ENCODE peak calls at places on chromosome 20, in nine cellular contexts. One of them, this sample, is unnamed.

GRCh38 chr20:51460569-51461265 is 81.8 kb downstream of the NFATC2 start:
- DNase-seq in hepatocyte: no peak
- DNase-seq in prostate gland: no peak
- DNase-seq in RWPE1: no peak
- DNase-seq in HCT116: no peak
- DNase-seq in astrocyte: no peak
- DNase-seq in psoas muscle: no peak
- DNase-seq in uterus: no peak
- DNase-seq in AG04450: no peak
- DNase-seq in this sample: peak

GRCh38 chr20:25043499-25044260 is 14.3 kb downstream of the ACSS1 start:
- DNase-seq in hepatocyte: no peak
- DNase-seq in prostate gland: no peak
- DNase-seq in RWPE1: no peak
- DNase-seq in HCT116: no peak
- DNase-seq in astrocyte: no peak
- DNase-seq in psoas muscle: peak
- DNase-seq in uterus: no peak
- DNase-seq in AG04450: no peak
- DNase-seq in this sample: peak

GRCh38 chr20:37556538-37556937 is 28.9 kb upstream of the BLCAP start:
- DNase-seq in hepatocyte: no peak
- DNase-seq in prostate gland: no peak
- DNase-seq in RWPE1: no peak
- DNase-seq in HCT116: no peak
- DNase-seq in astrocyte: no peak
- DNase-seq in psoas muscle: no peak
- DNase-seq in uterus: no peak
- DNase-seq in AG04450: no peak
- DNase-seq in this sample: no peak

GRCh38 chr20:46151936-46152335 is 33.8 kb downstream of the CD40 start:
- DNase-seq in hepatocyte: no peak
- DNase-seq in prostate gland: no peak
- DNase-seq in RWPE1: peak
- DNase-seq in HCT116: no peak
- DNase-seq in astrocyte: no peak
- DNase-seq in psoas muscle: no peak
- DNase-seq in uterus: no peak
- DNase-seq in AG04450: no peak
- DNase-seq in this sample: peak

GRCh38 chr20:17934141-17934862 is 34.3 kb downstream of the SNX5 start:
- DNase-seq in hepatocyte: no peak
- DNase-seq in prostate gland: no peak
- DNase-seq in RWPE1: no peak
- DNase-seq in HCT116: no peak
- DNase-seq in astrocyte: peak
- DNase-seq in psoas muscle: peak
- DNase-seq in uterus: no peak
- DNase-seq in AG04450: no peak
- DNase-seq in this sample: no peak

GRCh38 chr20:58698741-58699141 is 6.1 kb downstream of the NPEPL1 start:
- DNase-seq in hepatocyte: no peak
- DNase-seq in prostate gland: no peak
- DNase-seq in RWPE1: no peak
- DNase-seq in HCT116: no peak
- DNase-seq in astrocyte: no peak
- DNase-seq in psoas muscle: peak
- DNase-seq in uterus: no peak
- DNase-seq in AG04450: no peak
- DNase-seq in this sample: peak

GRCh38 chr20:13250242-13250641 is 29.2 kb downstream of the ISM1 start:
- DNase-seq in hepatocyte: no peak
- DNase-seq in prostate gland: no peak
- DNase-seq in RWPE1: no peak
- DNase-seq in HCT116: no peak
- DNase-seq in astrocyte: no peak
- DNase-seq in psoas muscle: no peak
- DNase-seq in uterus: no peak
- DNase-seq in AG04450: no peak
- DNase-seq in this sample: no peak

GRCh38 chr20:39206899-39207564 is 244.9 kb downstream of the DHX35 start:
- DNase-seq in hepatocyte: no peak
- DNase-seq in prostate gland: peak
- DNase-seq in RWPE1: no peak
- DNase-seq in HCT116: no peak
- DNase-seq in astrocyte: no peak
- DNase-seq in psoas muscle: no peak
- DNase-seq in uterus: no peak
- DNase-seq in AG04450: no peak
- DNase-seq in this sample: no peak

GRCh38 chr20:17635320-17635673 is 46.7 kb downstream of the RRBP1 start:
- DNase-seq in hepatocyte: no peak
- DNase-seq in prostate gland: no peak
- DNase-seq in RWPE1: no peak
- DNase-seq in HCT116: no peak
- DNase-seq in astrocyte: no peak
- DNase-seq in psoas muscle: no peak
- DNase-seq in uterus: no peak
- DNase-seq in AG04450: no peak
- DNase-seq in this sample: no peak

GRCh38 chr20:37989601-37990001 is 43.7 kb downstream of the TTI1 start:
- DNase-seq in hepatocyte: peak
- DNase-seq in prostate gland: peak
- DNase-seq in RWPE1: peak
- DNase-seq in HCT116: no peak
- DNase-seq in astrocyte: no peak
- DNase-seq in psoas muscle: peak
- DNase-seq in uterus: peak
- DNase-seq in AG04450: no peak
- DNase-seq in this sample: no peak

GRCh38 chr20:44495257-44495656 is 19.6 kb downstream of the TTPAL start:
- DNase-seq in hepatocyte: peak
- DNase-seq in prostate gland: no peak
- DNase-seq in RWPE1: peak
- DNase-seq in HCT116: no peak
- DNase-seq in astrocyte: peak
- DNase-seq in psoas muscle: no peak
- DNase-seq in uterus: no peak
- DNase-seq in AG04450: no peak
- DNase-seq in this sample: no peak

GRCh38 chr20:20037960-20038359 is 14.3 kb downstream of the CRNKL1 start:
- DNase-seq in hepatocyte: no peak
- DNase-seq in prostate gland: no peak
- DNase-seq in RWPE1: no peak
- DNase-seq in HCT116: no peak
- DNase-seq in astrocyte: peak
- DNase-seq in psoas muscle: no peak
- DNase-seq in uterus: no peak
- DNase-seq in AG04450: peak
- DNase-seq in this sample: no peak

GRCh38 chr20:44494266-44494665 is 18.6 kb downstream of the TTPAL start:
- DNase-seq in hepatocyte: no peak
- DNase-seq in prostate gland: no peak
- DNase-seq in RWPE1: no peak
- DNase-seq in HCT116: no peak
- DNase-seq in astrocyte: peak
- DNase-seq in psoas muscle: no peak
- DNase-seq in uterus: no peak
- DNase-seq in AG04450: peak
- DNase-seq in this sample: no peak

GRCh38 chr20:23320317-23320716 is 30.3 kb upstream of the NXT1 start:
- DNase-seq in hepatocyte: peak
- DNase-seq in prostate gland: no peak
- DNase-seq in RWPE1: peak
- DNase-seq in HCT116: peak
- DNase-seq in astrocyte: no peak
- DNase-seq in psoas muscle: no peak
- DNase-seq in uterus: no peak
- DNase-seq in AG04450: no peak
- DNase-seq in this sample: no peak

GRCh38 chr20:37295595-37295994 is 6.1 kb downstream of the MANBAL start:
- DNase-seq in hepatocyte: no peak
- DNase-seq in prostate gland: peak
- DNase-seq in RWPE1: peak
- DNase-seq in HCT116: no peak
- DNase-seq in astrocyte: peak
- DNase-seq in psoas muscle: no peak
- DNase-seq in uterus: no peak
- DNase-seq in AG04450: no peak
- DNase-seq in this sample: no peak

GRCh38 chr20:45426621-45427020 is 10.7 kb downstream of the PIGT start:
- DNase-seq in hepatocyte: no peak
- DNase-seq in prostate gland: no peak
- DNase-seq in RWPE1: no peak
- DNase-seq in HCT116: no peak
- DNase-seq in astrocyte: no peak
- DNase-seq in psoas muscle: no peak
- DNase-seq in uterus: no peak
- DNase-seq in AG04450: no peak
- DNase-seq in this sample: no peak

GRCh38 chr20:57450931-57451330 is 59.7 kb downstream of the RBM38 start:
- DNase-seq in hepatocyte: no peak
- DNase-seq in prostate gland: no peak
- DNase-seq in RWPE1: no peak
- DNase-seq in HCT116: no peak
- DNase-seq in astrocyte: no peak
- DNase-seq in psoas muscle: no peak
- DNase-seq in uterus: no peak
- DNase-seq in AG04450: no peak
- DNase-seq in this sample: peak

DNA sequence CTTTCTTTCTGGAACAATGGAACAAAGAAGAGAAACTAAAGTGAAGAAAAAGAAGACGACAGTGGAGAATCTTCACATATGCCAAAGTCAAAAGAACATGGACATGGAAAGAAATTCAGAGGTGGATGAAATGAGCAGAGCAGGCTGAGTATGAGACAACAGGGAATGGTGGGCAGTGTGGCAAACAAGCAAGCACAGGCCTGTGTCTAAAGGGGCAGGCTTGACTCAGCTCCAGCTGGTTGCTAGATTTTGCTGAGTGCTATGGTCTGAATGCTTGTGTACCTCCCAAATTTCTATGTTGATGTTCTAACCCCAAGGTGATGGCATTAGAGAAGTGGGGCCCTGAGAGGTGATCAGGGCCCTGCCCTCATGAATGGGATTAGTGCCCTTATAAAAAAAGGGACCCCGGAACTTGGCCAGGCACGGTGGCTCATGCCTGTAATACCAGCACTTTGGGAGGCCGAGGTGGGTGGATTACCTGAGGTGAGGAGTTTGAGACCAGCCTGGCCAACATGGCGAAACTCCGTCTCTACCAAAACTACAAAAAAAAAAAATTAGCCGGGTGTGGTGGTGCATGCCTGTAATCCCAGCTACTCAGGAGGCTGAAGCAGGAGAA is 49.6 kb downstream of the ZMYND8 start:
- DNase-seq in hepatocyte: no peak
- DNase-seq in prostate gland: no peak
- DNase-seq in RWPE1: no peak
- DNase-seq in HCT116: no peak
- DNase-seq in astrocyte: no peak
- DNase-seq in psoas muscle: no peak
- DNase-seq in uterus: no peak
- DNase-seq in AG04450: no peak
- DNase-seq in this sample: no peak
- H3K27ac ChIP-seq in hepatocyte: no peak
- H3K27ac ChIP-seq in prostate gland: no peak
- H3K27ac ChIP-seq in RWPE1: peak
- H3K27ac ChIP-seq in HCT116: no peak
- H3K27ac ChIP-seq in astrocyte: no peak
- H3K27ac ChIP-seq in psoas muscle: no peak
- H3K27ac ChIP-seq in uterus: no peak
- H3K27ac ChIP-seq in AG04450: no peak
- H3K27ac ChIP-seq in this sample: no peak

GRCh38 chr20:47816487-47817451 is 31.5 kb upstream of the SULF2 start:
- DNase-seq in hepatocyte: no peak
- DNase-seq in prostate gland: no peak
- DNase-seq in RWPE1: no peak
- DNase-seq in HCT116: no peak
- DNase-seq in astrocyte: no peak
- DNase-seq in psoas muscle: no peak
- DNase-seq in uterus: no peak
- DNase-seq in AG04450: no peak
- DNase-seq in this sample: peak
- H3K27ac ChIP-seq in hepatocyte: no peak
- H3K27ac ChIP-seq in prostate gland: no peak
- H3K27ac ChIP-seq in RWPE1: peak
- H3K27ac ChIP-seq in HCT116: no peak
- H3K27ac ChIP-seq in astrocyte: no peak
- H3K27ac ChIP-seq in psoas muscle: no peak
- H3K27ac ChIP-seq in uterus: no peak
- H3K27ac ChIP-seq in AG04450: no peak
- H3K27ac ChIP-seq in this sample: no peak

GRCh38 chr20:35317416-35317815 is 25.2 kb upstream of the FAM83C start:
- DNase-seq in hepatocyte: no peak
- DNase-seq in prostate gland: no peak
- DNase-seq in RWPE1: no peak
- DNase-seq in HCT116: no peak
- DNase-seq in astrocyte: no peak
- DNase-seq in psoas muscle: no peak
- DNase-seq in uterus: no peak
- DNase-seq in AG04450: no peak
- DNase-seq in this sample: no peak

GRCh38 chr20:35314460-35315198 is 22.4 kb upstream of the FAM83C start:
- DNase-seq in hepatocyte: no peak
- DNase-seq in prostate gland: no peak
- DNase-seq in RWPE1: no peak
- DNase-seq in HCT116: no peak
- DNase-seq in astrocyte: peak
- DNase-seq in psoas muscle: no peak
- DNase-seq in uterus: no peak
- DNase-seq in AG04450: no peak
- DNase-seq in this sample: no peak

GRCh38 chr20:35312348-35312747 is 20.1 kb upstream of the FAM83C start:
- DNase-seq in hepatocyte: no peak
- DNase-seq in prostate gland: no peak
- DNase-seq in RWPE1: peak
- DNase-seq in HCT116: peak
- DNase-seq in astrocyte: peak
- DNase-seq in psoas muscle: no peak
- DNase-seq in uterus: no peak
- DNase-seq in AG04450: peak
- DNase-seq in this sample: no peak

GRCh38 chr20:35316086-35316485 is 23.9 kb upstream of the FAM83C start:
- DNase-seq in hepatocyte: no peak
- DNase-seq in prostate gland: no peak
- DNase-seq in RWPE1: no peak
- DNase-seq in HCT116: no peak
- DNase-seq in astrocyte: no peak
- DNase-seq in psoas muscle: no peak
- DNase-seq in uterus: no peak
- DNase-seq in AG04450: no peak
- DNase-seq in this sample: no peak

GRCh38 chr20:35315199-35316020 is 23.2 kb upstream of the FAM83C start:
- DNase-seq in hepatocyte: no peak
- DNase-seq in prostate gland: no peak
- DNase-seq in RWPE1: no peak
- DNase-seq in HCT116: no peak
- DNase-seq in astrocyte: no peak
- DNase-seq in psoas muscle: no peak
- DNase-seq in uterus: no peak
- DNase-seq in AG04450: no peak
- DNase-seq in this sample: no peak
- H3K27ac ChIP-seq in hepatocyte: peak
- H3K27ac ChIP-seq in prostate gland: no peak
- H3K27ac ChIP-seq in RWPE1: peak
- H3K27ac ChIP-seq in HCT116: no peak
- H3K27ac ChIP-seq in astrocyte: peak
- H3K27ac ChIP-seq in psoas muscle: peak
- H3K27ac ChIP-seq in uterus: no peak
- H3K27ac ChIP-seq in AG04450: peak
- H3K27ac ChIP-seq in this sample: no peak

GRCh38 chr20:4171538-4172116 is 156.3 kb upstream of the RNF24 start:
- DNase-seq in hepatocyte: peak
- DNase-seq in prostate gland: no peak
- DNase-seq in RWPE1: no peak
- DNase-seq in HCT116: no peak
- DNase-seq in astrocyte: no peak
- DNase-seq in psoas muscle: no peak
- DNase-seq in uterus: no peak
- DNase-seq in AG04450: no peak
- DNase-seq in this sample: no peak
- H3K27ac ChIP-seq in hepatocyte: peak
- H3K27ac ChIP-seq in prostate gland: peak
- H3K27ac ChIP-seq in RWPE1: peak
- H3K27ac ChIP-seq in HCT116: peak
- H3K27ac ChIP-seq in astrocyte: peak
- H3K27ac ChIP-seq in psoas muscle: peak
- H3K27ac ChIP-seq in uterus: peak
- H3K27ac ChIP-seq in AG04450: peak
- H3K27ac ChIP-seq in this sample: peak